ENCODE peak calls at places on chromosomes 11 and 22, in four cellular contexts. H is tibial nerve; F is activated gamma-delta T cell treated with anti-CD3 and anti-CD28 coated beads, Interleukin-2, amount 50 U/mL, for 16 hours; O is neural crest cell. V is an unnamed sample.

GRCh38 chr11:124745835-124746620 is 6.0 kb downstream of the VSIG2 start:
- DNase-seq in F (no peak), O (no peak), H (no peak), V (no peak)

GRCh38 chr11:77370217-77370616 is 68.7 kb upstream of the GDPD4 start:
- DNase-seq in F (no peak), O (no peak), H (no peak), V (no peak)

GRCh38 chr11:125451400-125452124 is 44.5 kb downstream of the FEZ1 start:
- DNase-seq in H (peak), O (peak), F (no peak), V (peak)

GRCh38 chr11:119589011-119589410 is 140.0 kb downstream of the NECTIN1 start:
- DNase-seq in H (no peak), F (no peak), O (no peak), V (no peak)

GRCh38 chr11:120514541-120515121 is 3.1 kb downstream of the GRIK4 start:
- DNase-seq in H (no peak), F (no peak), O (no peak), V (no peak)

GRCh38 chr11:46475041-46475925 is 83.7 kb upstream of the CHRM4 start:
- DNase-seq in F (no peak), O (no peak), H (no peak), V (no peak)

GRCh38 chr11:68282141-68282860 is 10.5 kb upstream of the C11orf24 start:
- DNase-seq in O (no peak), H (no peak), F (peak), V (no peak)

GRCh38 chr22:25582946-25583345 is 18.5 kb downstream of the GRK3 start:
- DNase-seq in O (no peak), H (no peak), F (no peak), V (no peak)

GRCh38 chr22:39463931-39464390 is 7.1 kb downstream of the MGAT3 start:
- DNase-seq in F (no peak), O (no peak), H (no peak), V (no peak)

GRCh38 chr11:78417175-78417887 is at the start of gene GAB2:
- DNase-seq in H (no peak), F (no peak), O (no peak), V (peak)